ENCODE peak calls at places on chromosomes 16 and 17, in nine cellular contexts. Y, C, S, L, Z, X, U, J and V are unnamed samples.

GRCh38 chr17:63041251-63041650 is 75.2 kb downstream of the TANC2 start:
- DNase-seq in Y (no peak), C (no peak), S (no peak), L (no peak), Z (no peak), X (no peak), U (no peak), J (no peak), V (no peak)

GRCh38 chr17:57557793-57558681 is 187.1 kb downstream of the CCDC182 start:
- DNase-seq in Y (no peak), C (no peak), S (peak; percentile 38), L (no peak), Z (no peak), X (peak; percentile 87), U (peak; percentile 58), J (no peak), V (no peak)

GRCh38 chr17:49890852-49891251 is 43.0 kb upstream of the TAC4 start:
- DNase-seq in Y (no peak), C (no peak), S (no peak), L (peak; percentile 84), Z (no peak), X (no peak), U (no peak), J (no peak), V (no peak)

GRCh38 chr16:75087040-75087979 is 29.3 kb downstream of the LDHD start:
- DNase-seq in Y (peak; percentile 67), C (peak; percentile 99), S (no peak), L (no peak), Z (no peak), X (no peak), U (peak; percentile 41), J (no peak), V (no peak)

GRCh38 chr17:82244413-82245140 is 15.7 kb downstream of the SLC16A3 start:
- DNase-seq in Y (peak; percentile 68), C (no peak), S (no peak), L (peak; percentile 79), Z (no peak), X (no peak), U (peak; percentile 44), J (no peak), V (peak; percentile 50)

GRCh38 chr16:2006317-2006716 is 3.3 kb downstream of the ZNF598 start:
- DNase-seq in Y (no peak), C (no peak), S (no peak), L (no peak), Z (no peak), X (no peak), U (no peak), J (no peak), V (no peak)

GRCh38 chr17:3027786-3028532 is 35.4 kb downstream of the OR1D5 start:
- DNase-seq in Y (no peak), C (no peak), S (no peak), L (no peak), Z (no peak), X (no peak), U (no peak), J (no peak), V (no peak)

GRCh38 chr16:84686702-84687298 is 13.0 kb upstream of the USP10 start:
- DNase-seq in Y (no peak), C (no peak), S (no peak), L (no peak), Z (no peak), X (peak; percentile 26), U (no peak), J (no peak), V (no peak)